ENCODE peak calls at places on chromosomes 1 and 21, in seven cellular contexts. R is ovary, C is GM23338, W is OCI-LY7, K is fibroblast of lung, G is transverse colon, L is stomach. U is an unnamed sample.

GRCh38 chr1:169160845-169161511 is 54.5 kb downstream of the ATP1B1 start:
- DNase-seq in G (no peak), L (no peak), C (no peak), K (peak), R (no peak), W (no peak), U (no peak)

GRCh38 chr1:45928486-45929205 is 125.2 kb downstream of the MAST2 start:
- DNase-seq in K (peak), R (no peak), G (no peak), C (no peak), W (no peak), L (no peak), U (no peak)

GRCh38 chr1:78377356-78377928 is 113.3 kb upstream of the PTGFR start:
- DNase-seq in K (no peak), L (no peak), G (no peak), W (no peak), C (no peak), R (no peak), U (no peak)

GRCh38 chr1:182643699-182644098 is 39.5 kb upstream of the RGS16 start:
- DNase-seq in R (no peak), L (no peak), G (no peak), C (no peak), K (no peak), W (no peak), U (no peak)

GRCh38 chr1:192088496-192088895 is 69.8 kb upstream of the RGS18 start:
- DNase-seq in W (no peak), K (no peak), R (no peak), L (no peak), G (no peak), C (no peak), U (no peak)

GRCh38 chr1:52683367-52683940 is 14.7 kb downstream of the COA7 start:
- DNase-seq in W (no peak), K (no peak), G (no peak), R (no peak), C (no peak), L (no peak), U (no peak)

GRCh38 chr1:187551061-187551460 is 722.3 kb downstream of the PLA2G4A start:
- DNase-seq in K (no peak), C (peak), G (no peak), R (no peak), W (no peak), L (no peak), U (no peak)

GRCh38 chr1:112689842-112690237 is 15.4 kb downstream of the MOV10 start:
- DNase-seq in L (no peak), G (no peak), W (no peak), R (no peak), C (no peak), K (no peak), U (no peak)

GRCh38 chr1:17970757-17971156 is 136.8 kb upstream of the IGSF21 start:
- DNase-seq in C (no peak), L (no peak), W (peak), R (no peak), K (no peak), G (no peak), U (no peak)

GRCh38 chr1:42125552-42125951 is 27.7 kb upstream of the GUCA2B start:
- DNase-seq in L (no peak), W (no peak), G (no peak), K (no peak), C (no peak), R (no peak), U (no peak)

GRCh38 chr1:64437453-64437852 is 32.5 kb upstream of the CACHD1 start:
- DNase-seq in R (no peak), K (no peak), G (no peak), C (no peak), L (no peak), W (no peak), U (no peak)

GRCh38 chr1:98277111-98277510 is 356.3 kb upstream of the DPYD start:
- DNase-seq in G (no peak), W (no peak), C (no peak), R (no peak), L (no peak), K (peak), U (no peak)

GRCh38 chr21:27365394-27365793 is 398.5 kb upstream of the ADAMTS5 start:
- DNase-seq in W (no peak), L (no peak), R (no peak), G (no peak), C (no peak), K (peak), U (no peak)

GRCh38 chr1:96072021-96072420 is 649.6 kb upstream of the PTBP2 start:
- DNase-seq in C (no peak), W (no peak), G (no peak), R (no peak), L (no peak), K (peak), U (no peak)

GRCh38 chr1:230240446-230241076 is 173.5 kb downstream of the GALNT2 start:
- DNase-seq in C (no peak), G (no peak), K (no peak), R (no peak), L (no peak), W (no peak), U (no peak)

GRCh38 chr1:58781541-58782307 is 2.1 kb downstream of the JUN start:
- DNase-seq in R (peak), C (peak), K (peak), L (peak), G (peak), W (peak), U (no peak)

GRCh38 chr1:184483101-184483813 is 96.4 kb downstream of the C1orf21 start:
- DNase-seq in G (peak), L (peak), K (peak), W (no peak), C (no peak), R (no peak), U (peak)

GRCh38 chr1:232509570-232509969 is 120.4 kb downstream of the SIPA1L2 start:
- DNase-seq in R (no peak), K (peak), L (no peak), W (no peak), G (no peak), C (peak), U (no peak)

GRCh38 chr1:32619701-32620485 is 30.5 kb downstream of the ZBTB8OS start:
- DNase-seq in R (no peak), L (no peak), C (no peak), W (peak), G (no peak), K (peak), U (no peak)
- TF ChIP-seq CTCF in R (no peak), L (no peak), C (no peak), W (peak), G (no peak), K (no peak), U (peak)

GRCh38 chr1:174998569-174999215 is 1.1 kb upstream of the CACYBP start:
- DNase-seq in R (peak), G (peak), C (peak), W (peak), L (peak), K (peak), U (no peak)
- TF ChIP-seq CTCF in R (peak), G (peak), C (peak), W (peak), L (peak), K (peak), U (peak)

GRCh38 chr1:13570924-13571323 is 12.7 kb upstream of the PDPN start:
- DNase-seq in G (no peak), W (peak), L (no peak), C (peak), K (no peak), R (no peak), U (no peak)
- TF ChIP-seq CTCF in G (no peak), W (peak), L (no peak), C (peak), K (no peak), R (no peak), U (peak)

GRCh38 chr21:15520811-15521643 is 208.8 kb upstream of the USP25 start:
- DNase-seq in W (peak), G (no peak), L (no peak), C (peak), R (no peak), K (no peak), U (no peak)
- TF ChIP-seq CTCF in W (peak), G (no peak), L (no peak), C (peak), R (no peak), K (peak), U (peak)

DNA sequence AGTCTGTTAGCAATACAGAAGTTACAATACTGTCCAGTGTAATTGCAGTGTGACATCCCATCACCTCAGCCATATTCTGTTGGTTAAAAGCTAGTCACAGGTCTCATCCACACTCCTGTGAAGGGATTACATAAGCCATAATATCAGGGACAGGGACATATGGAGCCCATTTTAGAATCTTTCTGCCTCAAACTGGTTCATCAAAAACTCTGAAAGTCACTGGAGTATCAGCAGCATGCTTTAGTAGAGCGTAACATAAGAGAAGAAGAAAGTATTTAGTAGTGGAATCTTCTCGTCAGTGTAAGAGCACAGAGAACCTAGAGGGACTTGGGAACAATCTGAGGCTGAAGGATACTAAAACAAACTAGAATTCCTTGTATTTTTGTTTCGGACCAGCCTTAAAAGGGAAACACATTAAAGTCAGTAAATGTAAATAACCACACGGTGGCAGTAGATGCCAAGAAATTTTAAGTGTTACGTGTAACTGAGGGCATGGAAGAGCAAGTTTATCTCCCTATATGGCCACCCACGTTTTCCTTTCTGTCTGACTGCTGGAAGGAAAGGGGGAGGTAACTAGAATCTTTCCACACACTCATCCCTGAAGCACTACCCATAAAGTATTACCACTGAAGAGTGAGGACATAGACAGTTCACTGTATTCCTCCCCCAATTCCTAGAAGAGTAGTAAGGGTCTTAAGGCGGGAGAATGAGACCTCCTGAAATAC is 41.6 kb upstream of the AGL start:
- DNase-seq in L (no peak), C (peak), G (peak), K (peak), W (peak), R (no peak), U (peak)
- TF ChIP-seq CTCF in L (peak), C (peak), G (peak), K (peak), W (peak), R (peak), U (peak)

DNA sequence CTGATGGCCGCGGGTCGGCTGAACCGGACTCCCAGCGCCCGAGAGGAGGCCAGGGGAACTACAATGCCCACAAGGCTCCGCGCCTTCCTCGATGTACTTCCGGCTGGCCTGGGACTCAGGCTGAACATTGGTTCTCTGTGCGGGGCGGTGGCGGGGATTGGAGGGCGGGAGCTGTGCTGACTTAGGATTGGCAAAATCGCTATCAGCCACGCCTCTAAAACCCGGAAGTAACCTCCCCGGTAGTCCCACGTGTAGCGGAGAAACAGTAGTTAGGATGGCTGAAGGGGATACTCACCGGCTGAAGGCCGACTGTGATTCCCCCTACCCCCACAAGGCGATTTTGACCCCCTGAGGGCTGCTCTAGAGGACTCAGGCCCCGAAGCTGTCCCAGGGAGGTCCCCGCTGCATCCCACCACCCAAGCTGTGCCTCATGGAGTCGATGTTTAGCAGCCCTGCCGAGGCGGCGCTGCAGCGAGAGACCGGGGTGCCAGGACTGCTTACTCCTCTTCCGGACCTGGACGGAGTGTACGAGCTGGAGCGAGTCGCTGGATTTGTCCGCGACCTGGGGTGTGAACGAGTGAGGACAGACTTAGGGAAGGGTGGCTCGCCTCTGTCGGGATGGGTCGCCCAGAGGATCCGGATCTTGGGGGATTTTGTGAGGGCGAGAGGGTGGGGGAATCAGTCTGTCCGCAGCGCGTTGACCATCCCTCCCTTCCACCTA is at the start of gene DPH2:
- DNase-seq in C (peak), W (peak), L (peak), K (peak), R (peak), G (peak), U (peak)
- TF ChIP-seq CTCF in C (no peak), W (peak), L (peak), K (no peak), R (no peak), G (no peak), U (no peak)

GRCh38 chr1:205858141-205858961 is 8.4 kb upstream of the PM20D1 start:
- DNase-seq in C (peak), K (no peak), W (peak), G (no peak), L (no peak), R (no peak), U (no peak)
- TF ChIP-seq CTCF in C (no peak), K (no peak), W (peak), G (no peak), L (peak), R (no peak), U (no peak)

GRCh38 chr1:82152356-82153281 is 351.9 kb downstream of the ADGRL2 start:
- DNase-seq in K (no peak), L (no peak), W (no peak), C (no peak), R (no peak), G (no peak), U (no peak)
- TF ChIP-seq CTCF in K (no peak), L (no peak), W (no peak), C (no peak), R (no peak), G (no peak), U (no peak)

DNA sequence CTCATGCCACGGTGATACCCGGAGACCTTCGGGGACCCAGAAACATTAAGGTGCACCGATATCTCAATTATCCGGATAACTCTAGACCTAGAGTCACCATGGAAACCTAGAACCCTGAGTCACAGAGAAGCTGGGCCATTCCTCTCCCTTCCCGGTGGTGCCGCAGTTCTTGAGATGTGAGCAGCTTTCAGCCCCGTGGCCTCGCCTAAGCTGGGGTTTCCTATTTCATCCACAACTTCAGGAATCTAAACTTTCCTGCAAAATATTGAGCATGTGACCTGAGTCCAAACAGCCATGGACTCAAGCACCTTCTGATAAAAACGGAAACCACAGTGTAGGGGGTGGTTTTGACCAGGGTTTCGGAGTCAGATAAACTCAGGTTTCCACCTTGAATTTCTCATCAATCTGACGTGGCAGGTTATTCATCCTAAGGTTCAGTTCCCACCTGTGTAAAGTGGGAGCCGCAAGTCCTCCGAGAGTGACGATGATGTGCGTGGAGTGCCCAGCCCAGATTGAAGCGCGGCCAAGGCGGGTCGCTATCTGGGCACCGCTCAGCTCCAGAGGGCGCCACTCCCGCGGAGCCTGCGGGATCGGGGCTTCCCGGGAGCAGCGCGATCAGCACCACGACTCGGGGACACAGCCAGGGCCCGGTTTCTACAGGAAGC is 980 bp upstream of the ETS2 start:
- DNase-seq in L (peak), G (peak), K (peak), W (no peak), R (peak), C (peak), U (no peak)
- TF ChIP-seq CTCF in L (peak), G (peak), K (peak), W (peak), R (peak), C (peak), U (peak)

U was measured in AG09319.